ENCODE peak calls at places on chromosomes 7 and 10, in four cellular contexts. I, Z, X and J are unnamed samples.

GRCh38 chr10:120931423-120931822 is 80.3 kb downstream of the WDR11 start:
- DNase-seq in I (no peak), Z (no peak), X (no peak), J (no peak)

GRCh38 chr7:17680943-17681351 is 259.3 kb downstream of the SNX13 start:
- DNase-seq in I (peak; percentile 79), Z (no peak), X (no peak), J (no peak)

GRCh38 chr10:88897019-88897853 is 17.2 kb downstream of the STAMBPL1 start:
- DNase-seq in I (no peak), Z (no peak), X (no peak), J (no peak)

GRCh38 chr7:119936876-119937275 is 336.1 kb upstream of the KCND2 start:
- DNase-seq in I (no peak), Z (no peak), X (no peak), J (no peak)

GRCh38 chr7:36127075-36127740 is 25.8 kb upstream of the EEPD1 start:
- DNase-seq in I (no peak), Z (no peak), X (peak; percentile 58), J (no peak)

GRCh38 chr10:42979730-42980467 is 97.0 kb upstream of the RET start:
- DNase-seq in I (no peak), Z (peak; percentile 58), X (peak; percentile 24), J (no peak)

GRCh38 chr7:66183700-66184099 is 21.4 kb upstream of the TPST1 start:
- DNase-seq in I (peak; percentile 37), Z (no peak), X (no peak), J (no peak)

GRCh38 chr10:71888623-71889387 is 37.8 kb upstream of the PSAP start:
- DNase-seq in I (peak; percentile 42), Z (peak; percentile 96), X (peak; percentile 93), J (peak; percentile 94)

GRCh38 chr10:101485681-101486554 is 102.1 kb downstream of the POLL start:
- DNase-seq in I (no peak), Z (peak; percentile 73), X (no peak), J (no peak)

GRCh38 chr10:117594722-117595121 is 52.2 kb downstream of the EMX2 start:
- DNase-seq in I (peak; percentile 42), Z (no peak), X (no peak), J (no peak)

GRCh38 chr10:89644691-89644966 is 413 bp downstream of the PANK1 start:
- DNase-seq in I (no peak), Z (no peak), X (no peak), J (no peak)

GRCh38 chr10:120948889-120949382 is 97.8 kb downstream of the WDR11 start:
- DNase-seq in I (peak; percentile 65), Z (peak; percentile 82), X (peak; percentile 73), J (peak; percentile 75)

GRCh38 chr10:15478429-15478828 is 107.3 kb upstream of the FAM171A1 start:
- DNase-seq in I (no peak), Z (no peak), X (no peak), J (no peak)

GRCh38 chr7:22275574-22276150 is 81.3 kb downstream of the RAPGEF5 start:
- DNase-seq in I (no peak), Z (no peak), X (no peak), J (no peak)

GRCh38 chr7:140238778-140239652 is 62.2 kb upstream of the KDM7A start:
- DNase-seq in I (no peak), Z (no peak), X (no peak), J (no peak)

GRCh38 chr10:119253433-119254174 is 46.2 kb downstream of the GRK5 start:
- DNase-seq in I (peak; percentile 87), Z (peak; percentile 92), X (peak; percentile 87), J (no peak)

GRCh38 chr10:93751832-93752231 is 5.9 kb upstream of the LGI1 start:
- DNase-seq in I (peak; percentile 22), Z (no peak), X (no peak), J (no peak)

GRCh38 chr10:107548301-107548700 is 383.8 kb upstream of the SORCS1 start:
- DNase-seq in I (no peak), Z (no peak), X (no peak), J (no peak)

GRCh38 chr7:153381275-153382119 is 621.9 kb downstream of the ACTR3B start:
- DNase-seq in I (peak; percentile 31), Z (peak; percentile 77), X (peak; percentile 51), J (peak; percentile 66)

GRCh38 chr10:55374060-55374459 is 573.0 kb upstream of the PCDH15 start:
- DNase-seq in I (no peak), Z (no peak), X (peak; percentile 20), J (no peak)

GRCh38 chr10:34956756-34957155 is 133.4 kb downstream of the CUL2 start:
- DNase-seq in I (peak; percentile 74), Z (no peak), X (no peak), J (no peak)

GRCh38 chr7:157077021-157077420 is 61.7 kb upstream of the UBE3C start:
- DNase-seq in I (no peak), Z (no peak), X (no peak), J (no peak)

GRCh38 chr10:33478675-33479125 is 144.2 kb upstream of the NRP1 start:
- DNase-seq in I (no peak), Z (no peak), X (no peak), J (no peak)

GRCh38 chr10:49058341-49059255 is 56.7 kb downstream of the VSTM4 start:
- DNase-seq in I (no peak), Z (no peak), X (peak; percentile 68), J (no peak)

GRCh38 chr7:6130007-6130587 is 98.9 kb downstream of the ANKRD61 start:
- DNase-seq in I (no peak), Z (no peak), X (no peak), J (no peak)

GRCh38 chr10:76736848-76737495 is 900.6 kb downstream of the KCNMA1 start:
- DNase-seq in I (no peak), Z (no peak), X (no peak), J (no peak)

GRCh38 chr10:1268856-1269255 is 212.7 kb downstream of the WDR37 start:
- DNase-seq in I (no peak), Z (no peak), X (no peak), J (no peak)

GRCh38 chr10:1267568-1267967 is 211.4 kb downstream of the WDR37 start:
- DNase-seq in I (no peak), Z (no peak), X (no peak), J (no peak)

GRCh38 chr10:1267148-1267547 is 211.0 kb downstream of the WDR37 start:
- DNase-seq in I (no peak), Z (no peak), X (no peak), J (no peak)

GRCh38 chr10:1270490-1270889 is 214.3 kb downstream of the WDR37 start:
- DNase-seq in I (no peak), Z (no peak), X (no peak), J (no peak)

GRCh38 chr10:1266033-1266802 is 210.0 kb downstream of the WDR37 start:
- DNase-seq in I (no peak), Z (no peak), X (no peak), J (no peak)
- H3K4me3 ChIP-seq in I (no peak overlapping the region), Z (no peak overlapping the region), X (no peak overlapping the region), J (no peak overlapping the region)

GRCh38 chr10:7085147-7085912 is 325.5 kb downstream of the SFMBT2 start:
- DNase-seq in I (no peak), Z (no peak), X (no peak), J (no peak)
- TF ChIP-seq CTCF in I (no peak), Z (no peak), X (no peak), J (no peak)

GRCh38 chr10:92121686-92122492 is 169.0 kb downstream of the CPEB3 start:
- DNase-seq in I (no peak), Z (no peak), X (no peak), J (no peak)
- H3K4me1 ChIP-seq in I (peaks cover 51% of the 10 kb centered on the region), Z (no peaks in the 10 kb centered on the region), X (peaks cover 53% of the 10 kb centered on the region), J (peaks cover 33% of the 10 kb centered on the region)

GRCh38 chr7:143896667-143897066 is 5.3 kb downstream of the TCAF1 start:
- DNase-seq in I (no peak), Z (no peak), X (no peak), J (no peak)

GRCh38 chr7:143898810-143899209 is 3.2 kb downstream of the TCAF1 start:
- DNase-seq in I (no peak), Z (no peak), X (no peak), J (no peak)

GRCh38 chr7:143901360-143901709 is 641 bp downstream of the TCAF1 start:
- DNase-seq in I (no peak), Z (peak; percentile 78), X (peak; percentile 70), J (peak; percentile 72)

GRCh38 chr7:143901710-143902587 is at the start of gene TCAF1:
- DNase-seq in I (peak; percentile 88), Z (peak; percentile 98), X (peak; percentile 97), J (peak; percentile 97)

GRCh38 chr7:143900230-143900766 is 1.7 kb downstream of the TCAF1 start:
- DNase-seq in I (peak; percentile 21), Z (no peak), X (peak; percentile 43), J (no peak)
- H3K4me3 ChIP-seq in I (peak overlapping the region; percentile 89), Z (peak overlapping the region; percentile 68), X (peak overlapping the region; percentile 90), J (peak overlapping the region; percentile 76)

DNA sequence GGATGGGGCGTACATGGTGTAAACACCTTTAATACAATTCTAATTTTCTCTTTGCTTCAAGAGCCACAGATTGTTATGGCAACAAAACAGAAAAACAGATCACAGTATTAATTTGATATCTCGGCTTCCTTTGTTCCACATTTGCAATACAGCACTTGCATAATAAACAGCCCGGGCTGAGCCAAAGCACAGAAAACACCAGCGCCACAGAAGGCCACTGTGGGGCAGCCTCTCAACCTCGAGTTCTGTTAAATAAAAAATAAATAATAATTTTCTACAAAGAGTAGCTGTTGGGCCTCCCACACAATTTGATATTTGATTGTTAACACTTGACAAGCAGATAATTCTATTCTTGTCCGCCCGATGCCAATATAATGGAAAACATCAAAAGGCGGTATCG is 255.8 kb downstream of the USP6NL start:
- DNase-seq in I (no peak), Z (peak; percentile 65), X (no peak), J (no peak)
- TF ChIP-seq CTCF in I (no peak), Z (no peak), X (no peak), J (no peak)

GRCh38 chr10:50857579-50857978 is 27.8 kb downstream of the A1CF start:
- DNase-seq in I (no peak), Z (no peak), X (no peak), J (no peak)

GRCh38 chr10:50862719-50863118 is 22.7 kb downstream of the A1CF start:
- DNase-seq in I (no peak), Z (no peak), X (no peak), J (no peak)

GRCh38 chr10:50855461-50855860 is 30.0 kb downstream of the A1CF start:
- DNase-seq in I (no peak), Z (no peak), X (no peak), J (no peak)

GRCh38 chr10:50866317-50866716 is 19.1 kb downstream of the A1CF start:
- DNase-seq in I (no peak), Z (no peak), X (no peak), J (no peak)

GRCh38 chr10:50861370-50861769 is 24.1 kb downstream of the A1CF start:
- DNase-seq in I (no peak), Z (no peak), X (no peak), J (no peak)
- H3K4me1 ChIP-seq in I (no peaks in the 10 kb centered on the region), Z (no peaks in the 10 kb centered on the region), X (no peaks in the 10 kb centered on the region), J (no peaks in the 10 kb centered on the region)

DNA sequence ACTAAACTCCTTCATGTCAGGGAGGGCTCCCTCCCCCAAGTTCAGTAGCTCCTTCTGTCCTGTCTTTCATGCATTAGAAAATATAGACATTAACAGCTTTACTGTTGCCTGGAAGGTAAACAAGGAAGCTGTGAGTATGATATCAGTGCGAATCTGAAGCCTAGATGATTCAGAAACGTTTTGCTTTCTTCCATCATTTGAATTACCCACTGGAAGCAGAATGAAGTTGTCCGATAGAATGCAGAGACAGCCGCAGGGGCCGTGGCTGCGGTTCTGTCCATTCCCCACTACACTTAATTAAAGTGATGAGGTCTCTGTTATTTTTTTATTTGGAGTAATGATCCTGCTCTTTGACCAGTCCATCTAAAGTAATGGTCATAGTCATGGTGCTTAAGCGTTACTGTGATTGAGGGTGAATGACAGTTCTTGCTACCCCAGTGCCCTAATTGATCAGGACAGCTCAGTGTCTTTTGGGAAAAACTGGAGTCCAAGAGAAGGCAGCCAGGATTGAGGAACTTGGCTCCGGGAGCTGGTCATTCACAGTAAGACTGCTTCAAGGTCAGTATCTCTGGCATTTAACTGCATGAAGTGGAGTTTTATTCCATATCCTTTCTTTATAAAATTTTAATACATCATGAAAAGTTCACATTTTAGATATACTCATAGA is 69.9 kb downstream of the PTPRE start:
- DNase-seq in I (no peak), Z (no peak), X (no peak), J (no peak)
- H3K4me3 ChIP-seq in I (no peak overlapping the region), Z (no peak overlapping the region), X (peak overlapping the region; percentile 31), J (no peak overlapping the region)